ENCODE peak calls at places on chromosomes 5 and 9, in five cellular contexts. P, A, Y, C and U are unnamed samples.

GRCh38 chr9:22060831-22061383 is 51.8 kb upstream of the CDKN2B start:
- DNase-seq in P (no peak), A (no peak), Y (no peak), C (no peak), U (no peak)

GRCh38 chr5:150763023-150763793 is 4.4 kb upstream of the DCTN4 start:
- DNase-seq in P (peak), A (no peak), Y (peak), C (no peak), U (peak)

GRCh38 chr5:173859315-173860038 is 28.7 kb upstream of the CPEB4 start:
- DNase-seq in P (no peak), A (no peak), Y (no peak), C (no peak), U (no peak)

GRCh38 chr9:70439991-70440706 is 25.7 kb upstream of the KLF9 start:
- DNase-seq in P (no peak), A (no peak), Y (no peak), C (no peak), U (no peak)

GRCh38 chr9:125631391-125632085 is 75.5 kb downstream of the MAPKAP1 start:
- DNase-seq in P (no peak), A (no peak), Y (no peak), C (no peak), U (no peak)

GRCh38 chr5:73630760-73631159 is 4.8 kb downstream of the ARHGEF28 start:
- DNase-seq in P (no peak), A (no peak), Y (no peak), C (no peak), U (no peak)

GRCh38 chr9:87812375-87813118 is 70.1 kb upstream of the SPATA31E1 start:
- DNase-seq in P (no peak), A (no peak), Y (no peak), C (no peak), U (no peak)

GRCh38 chr5:168342151-168342825 is 50.8 kb downstream of the WWC1 start:
- DNase-seq in P (no peak), A (no peak), Y (no peak), C (no peak), U (no peak)

GRCh38 chr9:92911496-92912475 is 33.9 kb upstream of the ZNF484 start:
- DNase-seq in P (no peak), A (no peak), Y (no peak), C (no peak), U (no peak)

GRCh38 chr9:114382951-114383865 is 4.6 kb downstream of the AKNA start:
- DNase-seq in P (no peak), A (peak), Y (peak), C (no peak), U (no peak)

GRCh38 chr9:69496803-69497450 is 171.9 kb downstream of the ENTREP1 start:
- DNase-seq in P (no peak), A (no peak), Y (no peak), C (no peak), U (no peak)

GRCh38 chr5:38104497-38105230 is 153.7 kb upstream of the EGFLAM start:
- DNase-seq in P (no peak), A (no peak), Y (no peak), C (no peak), U (no peak)

GRCh38 chr5:172450861-172451695 is 3.2 kb downstream of the SH3PXD2B start:
- DNase-seq in P (peak), A (no peak), Y (no peak), C (no peak), U (no peak)

GRCh38 chr9:98215821-98216220 is 23.4 kb upstream of the CORO2A start:
- DNase-seq in P (no peak), A (no peak), Y (no peak), C (no peak), U (no peak)

GRCh38 chr9:133604856-133605255 is 4.3 kb downstream of the FAM163B start:
- DNase-seq in P (no peak), A (no peak), Y (no peak), C (no peak), U (no peak)

GRCh38 chr9:370081-370480 is 155.4 kb downstream of the DOCK8 start:
- DNase-seq in P (no peak), A (no peak), Y (no peak), C (no peak), U (no peak)

GRCh38 chr5:110354896-110355295 is 371.6 kb downstream of the TMEM232 start:
- DNase-seq in P (no peak), A (no peak), Y (peak), C (no peak), U (no peak)

GRCh38 chr5:120207139-120207538 is 257.0 kb upstream of the PRR16 start:
- DNase-seq in P (no peak), A (no peak), Y (no peak), C (no peak), U (no peak)